ENCODE peak calls at places on chromosomes 5 and 9, in ten cellular contexts. U is heart right ventricle; Z is mesothelial cell of epicardium; D is adrenal gland; K is GM10248; X is lower lobe of right lung; C is foreskin fibroblast; T is ovary; M is CD4-positive, alpha-beta T cell; L is sigmoid colon. O is an unnamed sample.

GRCh38 chr5:151757233-151758140 is 944 bp downstream of the ATOX1 start:
- DNase-seq in D (no peak), T (no peak), K (peak), Z (no peak), C (peak), L (no peak), X (no peak), U (no peak), M (no peak), O (no peak)

GRCh38 chr5:159286420-159287035 is 23.4 kb downstream of the UBLCP1 start:
- DNase-seq in D (no peak), Z (no peak), T (no peak), M (no peak), C (peak), K (no peak), X (no peak), U (no peak), L (no peak), O (no peak)

GRCh38 chr9:69571032-69571431 is 101.1 kb downstream of the APBA1 start:
- DNase-seq in C (peak), L (no peak), Z (no peak), T (no peak), X (no peak), D (no peak), M (no peak), K (no peak), U (no peak), O (no peak)

GRCh38 chr5:96771395-96771794 is 36.4 kb downstream of the ERAP1 start:
- DNase-seq in D (no peak), L (no peak), T (no peak), U (no peak), K (no peak), X (no peak), C (no peak), M (no peak), Z (no peak), O (no peak)

GRCh38 chr5:130277002-130277401 is 372.7 kb downstream of the CHSY3 start:
- DNase-seq in M (no peak), U (no peak), Z (no peak), C (no peak), D (no peak), T (no peak), L (no peak), K (no peak), X (no peak), O (no peak)

GRCh38 chr9:91296354-91296753 is 65.4 kb downstream of the AUH start:
- DNase-seq in X (no peak), Z (no peak), T (no peak), C (no peak), L (no peak), K (no peak), U (no peak), M (no peak), D (no peak), O (no peak)

GRCh38 chr5:111765613-111766012 is 8.6 kb upstream of the NREP start:
- DNase-seq in C (no peak), D (no peak), T (no peak), X (no peak), U (no peak), L (no peak), K (no peak), M (no peak), Z (no peak), O (no peak)

GRCh38 chr5:126868961-126869451 is 92.1 kb downstream of the LMNB1 start:
- DNase-seq in Z (peak), K (peak), C (peak), U (no peak), T (no peak), M (no peak), L (no peak), X (no peak), D (no peak), O (peak)

GRCh38 chr5:158594595-158595242 is 505.0 kb downstream of the EBF1 start:
- DNase-seq in M (no peak), Z (no peak), U (no peak), C (no peak), K (no peak), L (no peak), D (no peak), T (no peak), X (no peak), O (no peak)

GRCh38 chr5:43555895-43556606 is 826 bp downstream of the PAIP1 start:
- DNase-seq in U (peak), K (peak), L (peak), T (peak), D (peak), C (peak), Z (peak), M (peak), X (peak), O (peak)

GRCh38 chr5:68424799-68425537 is 209.4 kb downstream of the PIK3R1 start:
- DNase-seq in X (no peak), T (no peak), C (peak), M (peak), K (peak), U (no peak), L (no peak), D (no peak), Z (no peak), O (peak)

GRCh38 chr5:63803165-63803564 is 159.1 kb downstream of the HTR1A start:
- DNase-seq in T (no peak), M (no peak), C (no peak), X (no peak), Z (no peak), K (no peak), D (no peak), U (no peak), L (no peak), O (no peak)

GRCh38 chr9:137716694-137717287 is 98.0 kb downstream of the EHMT1 start:
- DNase-seq in L (no peak), U (no peak), T (no peak), X (no peak), K (no peak), M (no peak), Z (no peak), C (no peak), D (no peak), O (no peak)

GRCh38 chr5:177483994-177484901 is 10.8 kb upstream of the DBN1 start:
- DNase-seq in X (no peak), D (no peak), L (no peak), C (no peak), T (no peak), M (no peak), K (no peak), U (no peak), Z (no peak), O (no peak)

GRCh38 chr5:145978171-145978570 is 41.8 kb downstream of the SH3RF2 start:
- DNase-seq in X (no peak), U (no peak), D (no peak), M (no peak), K (no peak), Z (no peak), L (no peak), T (no peak), C (no peak), O (no peak)

GRCh38 chr9:127360205-127360604 is 36.8 kb upstream of the SLC2A8 start:
- DNase-seq in K (no peak), M (no peak), Z (peak), X (no peak), U (no peak), C (peak), T (no peak), D (no peak), L (no peak), O (no peak)

GRCh38 chr5:74391410-74391809 is 249.1 kb downstream of the ENC1 start:
- DNase-seq in U (no peak), K (no peak), L (no peak), T (no peak), X (no peak), C (no peak), M (no peak), D (no peak), Z (no peak), O (no peak)

GRCh38 chr9:74496819-74497749 is at the start of gene RORB:
- DNase-seq in M (no peak), Z (peak), L (peak), D (peak), C (peak), X (peak), K (peak), T (peak), U (peak), O (peak)

GRCh38 chr5:118554991-118555390 is 433.4 kb downstream of the DTWD2 start:
- DNase-seq in C (no peak), U (no peak), K (no peak), X (no peak), D (no peak), T (no peak), M (no peak), Z (no peak), L (no peak), O (no peak)

GRCh38 chr5:55691265-55692105 is 20.6 kb downstream of the SLC38A9 start:
- DNase-seq in L (no peak), T (no peak), Z (no peak), K (peak), D (no peak), M (no peak), C (peak), U (no peak), X (no peak), O (peak)

GRCh38 chr5:55692106-55692417 is 20.1 kb downstream of the SLC38A9 start:
- DNase-seq in C (no peak), D (no peak), L (no peak), K (no peak), X (no peak), T (no peak), Z (no peak), M (no peak), U (no peak), O (no peak)

GRCh38 chr5:55692509-55692908 is 19.6 kb downstream of the SLC38A9 start:
- DNase-seq in K (no peak), D (no peak), X (no peak), M (no peak), C (no peak), U (no peak), L (no peak), T (no peak), Z (no peak), O (no peak)

GRCh38 chr5:55699041-55699688 is 13.0 kb downstream of the SLC38A9 start:
- DNase-seq in K (peak), T (no peak), U (no peak), D (no peak), C (no peak), X (no peak), M (no peak), L (no peak), Z (no peak), O (no peak)

GRCh38 chr5:55694152-55694830 is 17.8 kb downstream of the SLC38A9 start:
- DNase-seq in T (no peak), L (no peak), M (no peak), X (no peak), Z (no peak), C (peak), K (no peak), D (no peak), U (no peak), O (no peak)
- TF ChIP-seq CTCF in T (no peak), L (peak), M (no peak), X (peak), Z (no peak), C (peak), K (peak), D (peak), U (peak), O (peak)

DNA sequence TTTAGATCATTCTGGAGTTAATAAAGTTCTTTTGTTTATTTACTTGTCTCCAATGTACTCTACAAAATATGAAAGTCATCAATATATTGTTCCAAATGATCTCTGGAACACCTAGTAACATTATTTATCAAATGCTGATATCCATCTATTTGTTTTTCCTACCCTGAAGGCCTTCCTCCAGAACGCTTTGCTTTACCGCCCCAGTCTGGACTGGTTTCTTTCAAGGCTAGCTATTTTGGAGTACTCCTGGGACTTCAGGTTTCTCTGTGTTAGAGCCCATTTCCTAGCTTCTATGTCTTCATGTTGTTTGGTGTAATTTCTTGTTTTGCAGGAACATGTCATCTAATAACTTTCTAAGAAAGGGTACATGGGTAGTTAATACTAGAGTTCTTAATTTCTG is 9.6 kb downstream of the HCN1 start:
- DNase-seq in K (no peak), X (no peak), Z (no peak), U (no peak), C (no peak), D (no peak), L (no peak), T (no peak), M (no peak), O (no peak)
- TF ChIP-seq CTCF in K (no peak), X (no peak), Z (no peak), U (no peak), C (no peak), D (no peak), L (no peak), T (no peak), M (no peak), O (no peak)

GRCh38 chr5:38483788-38484398 is 72.6 kb downstream of the LIFR start:
- DNase-seq in K (no peak), L (no peak), C (no peak), Z (no peak), X (no peak), M (no peak), U (no peak), D (no peak), T (no peak), O (no peak)
- TF ChIP-seq CTCF in K (no peak), L (no peak), C (no peak), Z (no peak), X (no peak), M (no peak), U (no peak), D (no peak), T (no peak), O (no peak)

DNA sequence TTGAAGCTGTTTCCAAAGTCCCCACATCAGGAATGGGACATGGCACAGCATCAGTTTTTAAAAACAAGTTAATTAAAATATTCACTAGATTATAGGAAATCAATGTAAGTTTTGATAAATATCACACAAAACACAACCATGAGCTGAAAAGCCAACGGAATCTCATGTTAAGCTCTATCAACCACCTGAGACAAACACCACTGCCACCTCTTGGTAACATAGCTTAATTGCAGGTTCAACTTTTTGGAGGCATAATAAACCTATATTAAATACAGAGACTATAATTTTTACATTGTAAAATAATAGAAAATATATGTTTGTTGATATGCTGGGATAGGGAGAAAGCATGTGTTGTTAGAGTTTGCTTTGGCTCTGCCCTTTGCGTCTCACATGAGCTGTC is 126.1 kb downstream of the SV2C start:
- DNase-seq in L (no peak), Z (no peak), K (no peak), X (no peak), D (no peak), M (no peak), C (no peak), U (no peak), T (no peak), O (no peak)
- TF ChIP-seq CTCF in L (no peak), Z (no peak), K (no peak), X (no peak), D (no peak), M (no peak), C (no peak), U (no peak), T (no peak), O (peak)

DNA sequence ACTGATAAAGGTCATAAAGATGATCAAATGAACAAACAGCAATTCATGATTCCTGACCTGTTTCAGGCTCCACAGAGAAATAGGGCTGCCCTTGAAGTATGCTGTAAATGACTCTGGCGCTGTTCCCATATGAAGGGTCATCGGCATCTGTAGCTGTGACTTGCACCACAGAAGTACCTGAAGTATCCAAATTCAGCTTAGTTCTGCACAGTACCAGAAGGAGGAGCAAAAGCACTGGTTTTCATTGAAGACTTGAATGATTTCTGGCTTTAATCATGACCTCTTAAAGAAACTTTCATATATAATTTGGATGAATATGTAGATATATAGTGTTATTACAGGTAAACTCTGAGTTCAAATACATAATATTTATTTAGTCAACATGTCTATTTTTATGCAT is 109.1 kb downstream of the CDH10 start:
- DNase-seq in T (no peak), Z (no peak), X (no peak), C (no peak), K (no peak), L (no peak), U (no peak), D (no peak), M (no peak), O (no peak)
- TF ChIP-seq CTCF in T (no peak), Z (no peak), X (no peak), C (no peak), K (no peak), L (no peak), U (no peak), D (no peak), M (no peak), O (no peak)

GRCh38 chr9:20339611-20340010 is 282.7 kb downstream of the MLLT3 start:
- DNase-seq in T (no peak), Z (no peak), C (no peak), K (no peak), L (no peak), U (no peak), M (no peak), X (no peak), D (no peak), O (no peak)
- TF ChIP-seq CTCF in T (no peak), Z (no peak), C (no peak), K (no peak), L (no peak), U (no peak), M (no peak), X (no peak), D (no peak), O (no peak)

GRCh38 chr5:133610489-133611356 is 1.6 kb downstream of the FSTL4 start:
- DNase-seq in M (no peak), T (peak), C (peak), X (peak), K (peak), L (no peak), D (peak), U (peak), Z (peak), O (peak)
- TF ChIP-seq CTCF in M (peak), T (no peak), C (peak), X (peak), K (peak), L (peak), D (peak), U (peak), Z (no peak), O (peak)

GRCh38 chr9:36866840-36867239 is 167.2 kb downstream of the PAX5 start:
- DNase-seq in X (no peak), C (no peak), T (no peak), D (no peak), Z (no peak), U (no peak), L (peak), M (no peak), K (no peak), O (no peak)
- TF ChIP-seq CTCF in X (no peak), C (no peak), T (no peak), D (no peak), Z (no peak), U (no peak), L (no peak), M (no peak), K (no peak), O (no peak)

DNA sequence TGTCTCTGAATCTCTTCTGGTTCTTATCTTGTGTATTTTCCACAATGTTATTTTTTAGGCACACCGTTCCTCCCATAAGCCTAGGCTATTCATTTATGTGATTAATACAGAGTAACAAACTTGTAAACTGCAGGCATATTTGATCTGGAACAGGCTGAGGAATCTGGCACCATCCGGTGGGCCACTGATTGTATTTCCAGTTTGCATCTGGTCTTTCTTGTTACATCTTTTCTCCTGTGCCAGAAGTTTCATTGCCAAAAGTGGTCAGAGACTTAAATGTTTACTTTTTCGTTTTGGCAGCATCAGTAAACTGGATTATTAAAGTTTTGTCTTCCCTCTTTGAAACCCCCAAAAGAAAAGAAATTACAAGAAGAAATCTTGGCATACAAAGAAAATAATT is 17.9 kb upstream of the ZCCHC7 start:
- DNase-seq in L (no peak), K (no peak), X (no peak), D (no peak), M (no peak), U (no peak), C (no peak), T (no peak), Z (no peak), O (no peak)
- TF ChIP-seq CTCF in L (no peak), K (no peak), X (no peak), D (no peak), M (no peak), U (no peak), C (no peak), T (no peak), Z (no peak), O (no peak)

DNA sequence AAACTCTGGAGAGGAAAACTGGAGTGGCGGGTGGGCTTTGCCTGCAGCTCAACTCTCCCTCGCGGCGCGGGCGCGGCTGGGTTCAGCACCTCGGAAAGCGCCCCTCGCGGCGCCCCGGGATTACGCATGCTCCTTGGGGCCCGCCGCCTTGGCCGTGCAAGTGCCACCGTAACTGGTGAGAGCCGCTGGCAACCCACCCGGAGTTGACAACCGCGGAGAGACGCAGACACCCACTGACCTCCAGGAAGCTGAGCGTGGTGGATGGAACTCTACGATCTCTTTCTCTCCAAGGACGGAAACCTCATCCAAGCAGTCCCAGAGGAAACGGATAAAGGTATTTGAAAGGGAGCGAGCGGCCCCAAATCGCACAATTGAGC is 194 bp upstream of the RXFP3 start:
- DNase-seq in L (no peak), K (peak), D (peak), M (no peak), T (peak), X (peak), U (peak), Z (peak), C (peak), O (peak)
- TF ChIP-seq CTCF in L (peak), K (peak), D (peak), M (no peak), T (no peak), X (no peak), U (peak), Z (peak), C (no peak), O (no peak)